ENCODE peak calls at places on chromosomes 4 and X, in eight cellular contexts. F, M, I, Z, P, E, J and C are unnamed samples. For H3K36me3, the result is how much of the 10 kb centered on the place peaks cover.

GRCh38 chr4:40192286-40193017 is 4.4 kb upstream of the RHOH start:
- DNase-seq in F (no peak), J (no peak), P (no peak), E (peak), Z (no peak), M (no peak), I (no peak), C (no peak)

GRCh38 chr4:123673971-123674370 is 277.4 kb downstream of the SPRY1 start:
- DNase-seq in I (no peak), F (no peak), Z (no peak), J (no peak), M (no peak), E (no peak), P (no peak), C (no peak)

GRCh38 chr4:74005528-74005927 is 7.1 kb upstream of the CXCL5 start:
- DNase-seq in P (peak), Z (no peak), I (no peak), F (peak), J (no peak), E (no peak), M (no peak), C (no peak)

GRCh38 chrX:16075087-16075486 is 48.3 kb upstream of the GRPR start:
- DNase-seq in P (no peak), J (no peak), I (no peak), M (no peak), Z (no peak), F (no peak), E (no peak), C (no peak)

GRCh38 chr4:61886180-61886579 is 686.1 kb downstream of the ADGRL3 start:
- DNase-seq in F (no peak), M (no peak), J (no peak), Z (no peak), I (no peak), P (no peak), E (no peak), C (no peak)

GRCh38 chr4:121707344-121707743 is 10.6 kb upstream of the ANXA5 start:
- DNase-seq in Z (no peak), F (no peak), P (no peak), J (no peak), M (no peak), E (no peak), I (no peak), C (no peak)

GRCh38 chr4:84239278-84239845 is 259.7 kb downstream of the NKX6-1 start:
- DNase-seq in E (no peak), Z (no peak), I (no peak), J (no peak), M (no peak), P (no peak), F (no peak), C (no peak)

GRCh38 chrX:124217289-124218251 is 114.9 kb upstream of the TEX13D start:
- DNase-seq in I (no peak), Z (no peak), E (peak), P (no peak), M (peak), J (no peak), F (peak), C (no peak)

GRCh38 chr4:69855822-69856221 is 4.1 kb downstream of the SULT1E1 start:
- DNase-seq in I (no peak), P (no peak), J (no peak), E (no peak), F (no peak), Z (no peak), M (no peak), C (no peak)

GRCh38 chr4:138051157-138051556 is 191.0 kb downstream of the SLC7A11 start:
- DNase-seq in J (no peak), P (no peak), I (no peak), Z (no peak), M (no peak), F (no peak), E (no peak), C (no peak)

GRCh38 chrX:531611-531936 is 99.0 kb upstream of the SHOX start:
- DNase-seq in F (no peak), M (no peak), P (no peak), E (no peak), J (no peak), I (no peak), Z (no peak), C (no peak)

GRCh38 chrX:538311-538710 is 92.3 kb upstream of the SHOX start:
- DNase-seq in F (no peak), I (peak), P (no peak), M (no peak), J (no peak), Z (no peak), E (no peak), C (no peak)

GRCh38 chrX:537156-537555 is 93.4 kb upstream of the SHOX start:
- DNase-seq in P (no peak), J (no peak), E (no peak), Z (no peak), I (no peak), M (no peak), F (no peak), C (no peak)

GRCh38 chrX:536616-537015 is 94.0 kb upstream of the SHOX start:
- DNase-seq in M (no peak), F (no peak), I (no peak), J (no peak), P (no peak), Z (no peak), E (no peak), C (no peak)

GRCh38 chrX:534804-535203 is 95.8 kb upstream of the SHOX start:
- DNase-seq in Z (no peak), F (no peak), M (no peak), J (no peak), P (no peak), E (no peak), I (no peak), C (no peak)
- TF ChIP-seq CTCF in Z (no peak), F (no peak), M (no peak), J (no peak), P (no peak), E (no peak), I (no peak), C (no peak)

GRCh38 chrX:24204958-24205357 is 55.4 kb downstream of the ZFX start:
- DNase-seq in M (no peak), I (no peak), J (no peak), E (no peak), F (no peak), Z (no peak), P (no peak), C (no peak)

GRCh38 chrX:24210190-24210589 is 60.7 kb downstream of the ZFX start:
- DNase-seq in M (no peak), P (no peak), F (no peak), E (no peak), Z (no peak), J (no peak), I (no peak), C (no peak)

GRCh38 chrX:24207826-24208225 is 58.3 kb downstream of the ZFX start:
- DNase-seq in F (peak), M (no peak), J (no peak), I (no peak), P (no peak), E (no peak), Z (no peak), C (no peak)

GRCh38 chrX:24204331-24204730 is 54.8 kb downstream of the ZFX start:
- DNase-seq in P (no peak), I (no peak), J (no peak), F (peak), M (no peak), Z (no peak), E (no peak), C (no peak)

GRCh38 chrX:24208494-24209240 is 59.1 kb downstream of the ZFX start:
- DNase-seq in E (no peak), M (peak), F (no peak), Z (no peak), J (no peak), I (no peak), P (no peak), C (no peak)
- H3K36me3 ChIP-seq in E (half or more), M (under half), F (half or more), Z (under half), J (under half), I (under half), P (under half), C (under half)

DNA sequence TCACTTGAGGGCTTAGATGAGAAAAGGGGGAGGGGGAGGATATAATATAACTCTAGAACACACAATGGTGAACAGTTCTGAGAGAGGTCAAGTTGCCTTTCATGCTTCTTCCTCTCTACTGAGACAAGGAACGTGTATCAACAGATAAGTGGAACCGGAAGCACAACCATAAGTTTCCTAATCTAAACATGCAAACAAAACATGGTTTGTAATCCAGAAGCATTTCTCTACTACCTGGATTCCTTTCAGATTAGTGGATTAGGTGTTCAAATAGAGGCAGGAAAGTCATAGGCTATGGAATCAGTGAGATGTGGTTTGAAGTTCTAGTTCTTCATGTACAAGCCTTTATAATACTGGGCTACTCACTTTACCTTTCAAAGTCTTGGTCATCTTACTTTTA is 460.6 kb downstream of the IDS start:
- DNase-seq in I (no peak), J (no peak), Z (no peak), P (no peak), F (no peak), E (no peak), M (no peak), C (no peak)
- H3K4me3 ChIP-seq in I (no peak), J (no peak), Z (no peak), P (no peak), F (no peak), E (no peak), M (no peak), C (no peak)

DNA sequence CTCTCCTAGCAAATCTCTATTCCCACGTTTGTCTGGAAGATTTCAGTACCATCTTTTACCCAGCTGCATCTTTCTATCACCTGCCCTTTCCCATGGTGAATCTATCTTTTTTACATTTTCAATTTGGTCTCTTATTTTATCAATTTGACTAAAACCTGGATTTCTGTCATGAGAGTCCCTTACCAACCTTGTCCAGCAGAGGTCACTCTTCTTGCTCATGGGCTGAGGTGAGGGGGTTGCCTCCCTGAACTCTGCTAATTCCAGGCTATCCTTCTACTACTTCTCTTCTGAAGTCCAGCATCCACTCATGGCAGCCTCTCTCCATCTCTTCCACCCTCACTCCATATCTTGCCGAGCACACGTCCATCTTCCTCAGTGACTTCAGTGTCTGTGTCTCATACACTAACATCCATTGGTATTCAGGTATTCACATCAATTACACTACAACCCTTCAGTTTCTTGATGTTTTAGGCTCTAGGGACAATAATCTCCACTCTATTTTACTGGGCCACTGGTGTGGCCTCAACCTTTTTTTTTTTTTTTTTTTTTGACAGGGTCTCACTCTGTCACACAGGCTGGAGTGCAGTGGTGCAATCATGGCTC is 17.8 kb upstream of the ZNF827 start:
- DNase-seq in P (peak), Z (no peak), I (no peak), M (peak), F (peak), E (peak), J (no peak), C (no peak)
- TF ChIP-seq CTCF in P (peak), Z (peak), I (peak), M (peak), F (peak), E (peak), J (peak), C (peak)

DNA sequence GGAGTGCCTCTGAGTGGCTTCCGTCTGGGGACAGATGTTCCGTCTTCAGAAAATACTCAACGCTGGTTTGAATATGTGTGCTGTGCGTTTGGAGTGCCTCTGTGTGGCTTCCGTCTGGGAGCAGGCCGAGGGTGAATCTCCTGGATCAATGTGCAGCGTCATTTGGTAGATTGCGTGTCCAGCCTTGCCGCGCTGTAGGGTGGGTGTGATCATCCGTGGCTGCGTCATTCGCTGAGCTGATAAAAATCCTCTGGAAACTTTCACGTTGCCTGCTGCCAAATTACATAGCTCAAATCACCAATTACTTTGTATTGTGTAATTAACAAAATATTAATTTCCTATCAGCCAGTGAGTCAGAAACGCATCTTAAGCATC is 12.1 kb downstream of the UVSSA start:
- DNase-seq in I (no peak), J (no peak), P (no peak), F (no peak), E (no peak), M (no peak), Z (peak), C (no peak)
- H3K36me3 ChIP-seq in I (under half), J (under half), P (under half), F (under half), E (under half), M (under half), Z (half or more), C (under half)

DNA sequence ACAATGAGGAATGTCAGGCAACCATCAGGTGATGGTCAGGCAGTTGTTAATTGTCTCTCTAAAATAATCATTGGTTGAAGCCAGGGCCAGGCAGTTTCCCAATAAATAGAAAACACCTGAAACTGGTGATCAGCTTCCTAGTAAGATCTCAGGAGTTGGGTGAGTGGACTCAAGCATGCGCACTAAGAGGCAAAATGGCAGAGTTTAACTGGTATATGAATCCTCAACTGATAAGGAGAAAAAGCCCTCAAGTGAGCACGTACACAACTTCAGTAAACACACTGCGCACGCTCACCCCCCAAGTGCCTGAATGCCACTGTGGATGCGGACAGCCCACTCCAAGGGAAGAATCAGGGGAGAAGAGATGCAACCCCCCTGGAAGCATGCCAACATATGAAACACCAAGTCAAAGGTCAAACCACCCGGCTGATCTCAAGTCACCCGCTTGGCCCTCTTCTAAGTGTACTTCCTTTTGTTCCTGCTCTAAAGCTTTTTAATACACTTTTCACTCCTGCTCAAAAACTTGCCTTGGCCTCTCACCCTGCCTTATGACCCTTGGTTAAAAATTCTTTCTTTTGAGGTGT is 39.9 kb downstream of the LNX1 start:
- DNase-seq in J (no peak), M (no peak), E (no peak), F (no peak), Z (no peak), I (no peak), P (no peak), C (no peak)
- H3K4me3 ChIP-seq in J (no peak), M (no peak), E (no peak), F (no peak), Z (no peak), I (no peak), P (no peak), C (no peak)

GRCh38 chrX:19555236-19555635 is 39.9 kb upstream of the MAP3K15 start:
- DNase-seq in E (no peak), Z (no peak), J (no peak), M (no peak), P (no peak), F (no peak), I (no peak), C (no peak)

GRCh38 chrX:19554786-19555185 is 39.5 kb upstream of the MAP3K15 start:
- DNase-seq in I (no peak), J (no peak), Z (no peak), M (no peak), P (no peak), E (no peak), F (peak), C (peak)

GRCh38 chrX:19557816-19558215 is 42.5 kb upstream of the MAP3K15 start:
- DNase-seq in I (no peak), Z (no peak), F (no peak), P (no peak), M (no peak), E (no peak), J (no peak), C (no peak)

GRCh38 chrX:19555683-19556082 is 40.4 kb upstream of the MAP3K15 start:
- DNase-seq in F (no peak), J (no peak), M (no peak), I (no peak), P (no peak), E (no peak), Z (no peak), C (no peak)

DNA sequence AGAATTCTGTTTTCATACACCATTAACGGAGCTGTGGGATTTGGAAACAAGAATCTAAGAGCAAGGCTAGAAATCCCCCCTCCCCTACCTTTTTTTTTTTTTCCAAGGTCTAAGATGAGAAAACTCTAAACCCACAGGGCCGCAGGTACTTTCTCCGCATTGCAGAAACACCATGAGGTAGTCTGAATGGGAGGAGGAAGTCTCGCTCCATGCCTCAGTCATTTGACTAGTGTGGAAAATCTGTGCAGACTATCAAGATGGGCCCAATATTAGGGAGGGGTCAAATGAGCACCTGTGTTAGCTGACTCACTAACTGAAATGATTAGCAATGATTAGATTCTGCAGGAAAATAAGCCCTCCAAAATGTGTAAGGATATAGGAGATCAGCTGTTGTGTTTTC is 40.9 kb upstream of the MAP3K15 start:
- DNase-seq in E (no peak), I (no peak), F (no peak), J (no peak), Z (no peak), P (no peak), M (no peak), C (no peak)
- TF ChIP-seq CTCF in E (no peak), I (no peak), F (no peak), J (no peak), Z (no peak), P (no peak), M (no peak), C (no peak)